ENCODE peak calls at places on chromosome 14, in five cellular contexts. P is mammary epithelial cell, Y is neuronal stem cell, O is GM23338, J is gastrocnemius medialis. G is an unnamed sample. For H3K4me1, the result is how much of the 10 kb centered on the place peaks cover.

GRCh38 chr14:98984719-98985041 is 287.3 kb downstream of the BCL11B start:
- DNase-seq in P (no peak), Y (no peak), O (no peak), J (no peak), G (peak)

GRCh38 chr14:64604854-64605253 is 55.1 kb downstream of the PPP1R36 start:
- DNase-seq in P (peak), O (no peak), J (no peak), Y (no peak), G (no peak)

GRCh38 chr14:37623552-37623951 is 28.1 kb downstream of the TTC6 start:
- DNase-seq in Y (no peak), P (peak), O (no peak), J (no peak), G (no peak)

GRCh38 chr14:77746064-77746463 is 14.9 kb downstream of the SNW1 start:
- DNase-seq in O (no peak), J (no peak), Y (no peak), P (no peak), G (no peak)

GRCh38 chr14:45135181-45135580 is 549 bp upstream of the FANCM start:
- DNase-seq in P (no peak), O (no peak), J (no peak), Y (no peak), G (no peak)

GRCh38 chr14:34437729-34438080 is 24.3 kb downstream of the SPTSSA start:
- DNase-seq in O (no peak), P (no peak), Y (no peak), J (no peak), G (no peak)

GRCh38 chr14:77407158-77407557 is 16.2 kb downstream of the NOXRED1 start:
- DNase-seq in Y (no peak), J (no peak), O (no peak), P (no peak), G (no peak)

GRCh38 chr14:71803539-71804260 is 128.5 kb upstream of the RGS6 start:
- DNase-seq in Y (no peak), P (peak), J (no peak), O (no peak), G (no peak)

GRCh38 chr14:99322731-99323599 is 51.0 kb upstream of the BCL11B start:
- DNase-seq in J (peak), O (no peak), Y (no peak), P (peak), G (no peak)

GRCh38 chr14:65210118-65210826 is 108.0 kb upstream of the MAX start:
- DNase-seq in O (no peak), P (peak), Y (no peak), J (no peak), G (no peak)

GRCh38 chr14:103141117-103141796 is 18.0 kb downstream of the TNFAIP2 start:
- DNase-seq in Y (no peak), O (peak), J (no peak), P (peak), G (peak)

GRCh38 chr14:81594012-81594411 is 60.4 kb upstream of the SEL1L start:
- DNase-seq in Y (peak), P (no peak), J (peak), O (no peak), G (peak)

GRCh38 chr14:71684323-71684722 is 247.9 kb upstream of the RGS6 start:
- DNase-seq in O (no peak), Y (no peak), P (no peak), J (no peak), G (no peak)

GRCh38 chr14:91889477-91890211 is 22.3 kb upstream of the TC2N start:
- DNase-seq in P (no peak), Y (no peak), O (no peak), J (peak), G (peak)

GRCh38 chr14:38762436-38762835 is 340.6 kb downstream of the SEC23A start:
- DNase-seq in O (no peak), Y (no peak), P (no peak), J (no peak), G (no peak)

GRCh38 chr14:61372379-61372778 is 51.0 kb downstream of the PRKCH start:
- DNase-seq in O (no peak), P (no peak), Y (no peak), J (no peak), G (no peak)

GRCh38 chr14:55609681-55610080 is 29.7 kb downstream of the KTN1 start:
- DNase-seq in J (no peak), Y (peak), O (peak), P (no peak), G (no peak)

GRCh38 chr14:38125484-38125912 is 82.2 kb upstream of the SSTR1 start:
- DNase-seq in Y (no peak), O (no peak), P (no peak), J (no peak), G (no peak)

GRCh38 chr14:30559638-30560071 is 697 bp downstream of the G2E3 start:
- DNase-seq in J (no peak), O (peak), P (peak), Y (peak), G (no peak)

GRCh38 chr14:90732142-90732541 is 84.1 kb downstream of the TTC7B start:
- DNase-seq in P (no peak), J (no peak), O (no peak), Y (no peak), G (no peak)

GRCh38 chr14:58298477-58298879 is at the start of gene ARID4A:
- DNase-seq in Y (no peak), O (no peak), J (no peak), P (no peak), G (peak)

GRCh38 chr14:39241637-39242036 is 7.9 kb downstream of the MIA2 start:
- DNase-seq in P (no peak), Y (no peak), O (no peak), J (no peak), G (no peak)

GRCh38 chr14:32662234-32662633 is 276.4 kb upstream of the NPAS3 start:
- DNase-seq in Y (no peak), J (no peak), O (no peak), P (peak), G (no peak)

GRCh38 chr14:30227871-30228270 is 300.2 kb upstream of the PRKD1 start:
- DNase-seq in P (peak), J (peak), Y (no peak), O (no peak), G (no peak)

GRCh38 chr14:64614214-64614613 is 64.5 kb downstream of the PPP1R36 start:
- DNase-seq in O (no peak), P (no peak), J (no peak), Y (no peak), G (no peak)

GRCh38 chr14:51666831-51667230 is 15.1 kb downstream of the FRMD6 start:
- DNase-seq in Y (no peak), J (no peak), P (no peak), O (no peak), G (no peak)

GRCh38 chr14:75514673-75515630 is 7.3 kb upstream of the BATF start:
- DNase-seq in Y (no peak), O (peak), P (peak), J (no peak), G (peak)

GRCh38 chr14:28813810-28814209 is 47.2 kb downstream of the FOXG1 start:
- DNase-seq in P (peak), Y (no peak), J (no peak), O (no peak), G (no peak)

GRCh38 chr14:83706555-83706954 is 1823.4 kb upstream of the FLRT2 start:
- DNase-seq in J (no peak), P (no peak), O (peak), Y (peak), G (no peak)

GRCh38 chr14:65255029-65255545 is 152.8 kb upstream of the MAX start:
- DNase-seq in O (no peak), J (no peak), Y (no peak), P (peak), G (no peak)

GRCh38 chr14:22131749-22132476 is 457.1 kb downstream of the DAD1 start:
- DNase-seq in O (peak), J (no peak), Y (no peak), P (no peak), G (no peak)

GRCh38 chr14:59754256-59754655 is 116.3 kb downstream of the RTN1 start:
- DNase-seq in O (no peak), J (no peak), Y (no peak), P (no peak), G (no peak)

GRCh38 chr14:75752907-75753594 is 92.0 kb downstream of the TTLL5 start:
- DNase-seq in J (no peak), O (no peak), P (no peak), Y (no peak), G (no peak)

GRCh38 chr14:73785834-73786631 is 65.6 kb upstream of the PTGR2 start:
- DNase-seq in Y (no peak), P (peak), J (peak), O (peak), G (peak)

GRCh38 chr14:21092147-21093011 is 6.1 kb downstream of the ZNF219 start:
- DNase-seq in Y (peak), O (peak), P (peak), J (peak), G (peak)

GRCh38 chr14:67268456-67269115 is 27.4 kb downstream of the PALS1 start:
- DNase-seq in J (no peak), O (peak), Y (peak), P (no peak), G (no peak)

DNA sequence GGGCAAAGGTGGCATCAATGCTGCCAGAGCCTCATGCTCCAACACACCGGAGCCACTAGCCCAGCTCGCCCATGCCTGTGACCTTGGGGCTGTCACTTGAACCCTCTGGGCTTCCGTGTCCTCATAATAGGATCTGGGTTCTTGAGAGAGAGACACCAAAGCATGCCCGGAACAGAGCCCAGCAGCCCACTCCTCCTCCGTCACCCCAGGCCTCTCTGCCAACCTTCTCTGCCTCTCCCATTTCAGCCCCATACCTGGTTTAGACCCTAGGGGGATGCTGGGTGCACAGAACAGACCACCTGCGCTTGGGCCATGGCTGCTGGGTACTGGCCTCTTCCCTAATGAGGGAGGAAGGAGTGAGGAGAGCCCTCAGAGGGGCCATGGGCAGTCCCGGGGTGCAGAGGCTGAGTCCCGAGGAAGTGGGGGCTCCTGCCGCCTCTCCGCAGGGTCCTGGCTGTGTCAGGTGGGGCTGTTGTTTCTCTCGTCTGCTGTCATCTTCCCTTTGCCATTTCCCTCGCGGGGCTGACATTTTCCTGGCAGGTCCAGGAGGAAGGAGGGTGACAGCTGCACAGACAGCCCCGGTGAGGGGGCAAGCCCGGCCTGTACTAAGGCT is 172.4 kb upstream of the RTL1 start:
- DNase-seq in J (no peak), Y (no peak), P (no peak), O (no peak), G (no peak)
- H3K4me1 ChIP-seq in J (under half), Y (under half), P (under half), O (under half), G (under half)

GRCh38 chr14:35725934-35726333 is 83.2 kb downstream of the RALGAPA1 start:
- DNase-seq in Y (no peak), O (no peak), P (no peak), J (no peak), G (no peak)
- H3K27ac ChIP-seq in Y (no peak), O (no peak), P (no peak), J (no peak), G (no peak)

GRCh38 chr14:68518180-68518579 is 274.7 kb downstream of the ZFP36L1 start:
- DNase-seq in O (no peak), P (no peak), Y (no peak), J (no peak), G (no peak)
- H3K4me1 ChIP-seq in O (under half), P (half or more), Y (under half), J (under half), G (under half)

GRCh38 chr14:24331731-24332093 is 3.2 kb downstream of the ADCY4 start:
- DNase-seq in P (no peak), O (no peak), Y (no peak), J (no peak), G (no peak)

GRCh38 chr14:24335461-24336146 is 733 bp upstream of the ADCY4 start:
- DNase-seq in O (peak), Y (no peak), P (no peak), J (no peak), G (no peak)

GRCh38 chr14:24337144-24337823 is 2.4 kb upstream of the ADCY4 start:
- DNase-seq in J (no peak), P (no peak), O (no peak), Y (no peak), G (no peak)

GRCh38 chr14:24332094-24332983 is 2.5 kb downstream of the ADCY4 start:
- DNase-seq in Y (no peak), J (peak), O (peak), P (peak), G (peak)

GRCh38 chr14:24334431-24335271 is at the start of gene ADCY4:
- DNase-seq in O (peak), P (no peak), J (no peak), Y (no peak), G (peak)
- H3K27ac ChIP-seq in O (no peak), P (no peak), J (peak), Y (no peak), G (peak)

GRCh38 chr14:50085570-50086315 is 30.6 kb downstream of the VCPKMT start:
- DNase-seq in P (peak), Y (no peak), J (no peak), O (no peak), G (no peak)

GRCh38 chr14:50082308-50082742 is 34.0 kb downstream of the VCPKMT start:
- DNase-seq in O (no peak), J (no peak), Y (no peak), P (no peak), G (no peak)

GRCh38 chr14:50083467-50084337 is 32.7 kb downstream of the VCPKMT start:
- DNase-seq in O (no peak), Y (no peak), J (no peak), P (peak), G (no peak)

GRCh38 chr14:50084666-50085065 is 31.7 kb downstream of the VCPKMT start:
- DNase-seq in P (no peak), J (no peak), O (no peak), Y (no peak), G (no peak)

GRCh38 chr14:50082784-50083466 is 33.4 kb downstream of the VCPKMT start:
- DNase-seq in P (peak), Y (no peak), O (no peak), J (no peak), G (no peak)
- H3K4me1 ChIP-seq in P (under half), Y (under half), O (under half), J (under half), G (under half)

GRCh38 chr14:96135285-96135684 is 69.4 kb upstream of the BDKRB2 start:
- DNase-seq in O (no peak), J (no peak), Y (no peak), P (no peak), G (no peak)
- H3K27ac ChIP-seq in O (no peak), J (no peak), Y (no peak), P (no peak), G (no peak)

GRCh38 chr14:105475916-105476845 is 1.6 kb downstream of the CRIP2 start:
- DNase-seq in O (peak), J (peak), P (peak), Y (no peak), G (peak)

GRCh38 chr14:105476937-105477658 is 2.5 kb downstream of the CRIP2 start:
- DNase-seq in Y (no peak), P (no peak), O (no peak), J (no peak), G (peak)

GRCh38 chr14:105479438-105480164 is 5.0 kb downstream of the CRIP2 start:
- DNase-seq in J (no peak), P (no peak), Y (no peak), O (no peak), G (peak)

GRCh38 chr14:105478624-105479305 is 4.1 kb downstream of the CRIP2 start:
- DNase-seq in Y (no peak), P (no peak), J (no peak), O (peak), G (no peak)

GRCh38 chr14:105477659-105478623 is 3.3 kb downstream of the CRIP2 start:
- DNase-seq in O (peak), Y (no peak), J (no peak), P (no peak), G (no peak)
- H3K4me1 ChIP-seq in O (under half), Y (half or more), J (half or more), P (half or more), G (under half)